ENCODE peak calls at places on chromosomes 5 and 9, in seven cellular contexts. Y is HFFc6, Q is nephron progenitor cell, S is foreskin fibroblast, F is cardiac muscle cell, O is RWPE1, U is endothelial cell of umbilical vein. N is an unnamed sample.

GRCh38 chr5:169335806-169336205 is 34.9 kb upstream of the SLIT3 start:
- DNase-seq in Y (no peak), Q (no peak), S (no peak), F (no peak), O (no peak), U (no peak), N (no peak)

GRCh38 chr5:135377751-135378680 is 21.0 kb downstream of the MACROH2A1 start:
- DNase-seq in Y (peak; percentile 39), Q (no peak), S (peak; percentile 58), F (no peak), O (no peak), U (no peak), N (no peak)

GRCh38 chr9:116687762-116688160 is 656 bp downstream of the TRIM32 start:
- DNase-seq in Y (no peak), Q (peak; percentile 3), S (peak; percentile 30), F (peak; percentile 9), O (no peak), U (no peak), N (no peak)

GRCh38 chr5:10537614-10538013 is 26.3 kb upstream of the ANKRD33B start:
- DNase-seq in Y (no peak), Q (no peak), S (no peak), F (no peak), O (no peak), U (no peak), N (no peak)

GRCh38 chr5:139708877-139709586 is 60.9 kb downstream of the CXXC5 start:
- DNase-seq in Y (peak; percentile 75), Q (peak; percentile 82), S (peak; percentile 89), F (peak; percentile 50), O (no peak), U (peak; percentile 29), N (no peak)

GRCh38 chr5:148956632-148957385 is 106.1 kb downstream of the SH3TC2 start:
- DNase-seq in Y (no peak), Q (no peak), S (peak; percentile 22), F (no peak), O (peak; percentile 56), U (no peak), N (no peak)

GRCh38 chr5:43802651-43803050 is 199.7 kb downstream of the NNT start:
- DNase-seq in Y (no peak), Q (no peak), S (no peak), F (no peak), O (no peak), U (no peak), N (peak; percentile 1)

GRCh38 chr5:16612007-16612406 is 4.8 kb downstream of the RETREG1 start:
- DNase-seq in Y (no peak), Q (no peak), S (no peak), F (no peak), O (no peak), U (no peak), N (no peak)

GRCh38 chr9:94785211-94786169 is 59.0 kb downstream of the AOPEP start:
- DNase-seq in Y (no peak), Q (no peak), S (peak; percentile 41), F (no peak), O (no peak), U (no peak), N (no peak)

GRCh38 chr9:128992995-128993394 is 35.1 kb downstream of the SH3GLB2 start:
- DNase-seq in Y (no peak), Q (no peak), S (peak; percentile 40), F (peak; percentile 26), O (no peak), U (no peak), N (no peak)
- TF ChIP-seq CTCF in Y (peak; percentile 53), Q (no peak), S (peak; percentile 35), F (peak; percentile 9), O (no peak), U (peak; percentile 9), N (peak; percentile 45)

DNA sequence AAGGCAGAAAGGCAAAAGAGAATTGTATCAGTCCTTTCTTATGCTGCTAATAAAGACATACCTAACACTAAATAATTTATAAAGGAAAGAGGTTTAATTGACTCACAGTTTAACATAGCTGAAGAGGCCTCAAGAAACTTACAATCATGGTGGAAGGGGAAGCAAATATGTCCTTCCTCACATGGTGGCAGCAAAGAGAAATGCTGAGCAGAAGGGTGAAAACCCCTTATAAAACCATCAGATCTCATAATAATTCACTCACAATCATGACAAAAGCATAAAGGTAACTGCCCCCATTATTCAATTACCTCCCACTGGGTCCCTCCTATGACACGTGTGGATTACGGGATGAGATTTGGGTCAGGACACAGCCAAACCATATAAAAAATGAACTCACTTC is 312.5 kb upstream of the PTGER4 start:
- DNase-seq in Y (peak; percentile 12), Q (no peak), S (peak; percentile 53), F (no peak), O (no peak), U (no peak), N (no peak)
- TF ChIP-seq CTCF in Y (peak; percentile 66), Q (no peak), S (no peak), F (peak; percentile 7), O (no peak), U (no peak), N (no peak)

GRCh38 chr9:131348631-131349521 is 45.0 kb upstream of the PRRC2B start:
- DNase-seq in Y (no peak), Q (no peak), S (peak; percentile 25), F (no peak), O (no peak), U (no peak), N (no peak)
- TF ChIP-seq CTCF in Y (peak; percentile 50), Q (no peak), S (no peak), F (peak; percentile 9), O (no peak), U (no peak), N (peak; percentile 5)

DNA sequence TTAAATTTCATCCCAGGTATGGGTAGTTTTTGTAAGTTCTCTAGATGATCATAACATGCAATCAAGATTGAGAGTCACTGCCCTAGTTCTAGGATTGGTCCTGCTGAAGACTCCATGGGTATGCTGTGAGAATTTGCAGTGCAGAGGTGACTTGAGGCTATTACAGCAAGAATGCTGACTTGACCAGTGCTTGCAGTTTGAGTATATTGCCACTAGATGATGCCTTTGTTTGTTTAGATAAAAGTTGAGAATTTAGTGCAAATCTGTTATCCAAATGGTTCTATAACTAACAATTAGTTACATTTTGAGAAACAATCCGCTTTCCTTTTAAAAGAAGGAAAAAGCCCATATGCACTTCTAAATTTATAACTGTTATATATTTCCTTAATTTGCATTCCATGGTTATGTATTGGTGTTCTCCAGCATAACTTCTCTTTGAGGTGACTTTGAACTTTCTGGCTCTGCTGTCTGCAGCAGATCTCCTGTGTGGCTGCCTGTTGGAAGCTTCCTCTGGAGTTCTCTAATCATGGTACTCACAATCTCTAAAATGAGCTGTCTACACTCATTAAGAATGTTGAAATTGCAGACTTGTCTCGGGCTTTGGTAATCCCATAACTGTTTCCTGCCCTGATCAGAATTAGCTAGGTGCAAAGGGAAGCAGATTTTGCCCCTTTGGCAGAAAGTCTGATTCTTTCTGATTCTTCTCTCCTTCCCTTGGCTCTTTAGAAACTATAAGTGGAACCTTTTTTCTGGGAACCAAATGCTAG is 24.9 kb downstream of the MELK start:
- DNase-seq in Y (peak; percentile 76), Q (no peak), S (peak; percentile 79), F (peak; percentile 9), O (peak; percentile 50), U (peak; percentile 55), N (peak; percentile 58)
- TF ChIP-seq CTCF in Y (peak; percentile 84), Q (peak; percentile 48), S (peak; percentile 75), F (peak; percentile 81), O (peak; percentile 82), U (peak; percentile 38), N (peak; percentile 87)

GRCh38 chr5:119355244-119355635 is 579 bp upstream of the TNFAIP8 start:
- DNase-seq in Y (no peak), Q (no peak), S (no peak), F (no peak), O (peak; percentile 86), U (no peak), N (no peak)
- TF ChIP-seq CTCF in Y (no peak), Q (no peak), S (no peak), F (no peak), O (no peak), U (no peak), N (no peak)

DNA sequence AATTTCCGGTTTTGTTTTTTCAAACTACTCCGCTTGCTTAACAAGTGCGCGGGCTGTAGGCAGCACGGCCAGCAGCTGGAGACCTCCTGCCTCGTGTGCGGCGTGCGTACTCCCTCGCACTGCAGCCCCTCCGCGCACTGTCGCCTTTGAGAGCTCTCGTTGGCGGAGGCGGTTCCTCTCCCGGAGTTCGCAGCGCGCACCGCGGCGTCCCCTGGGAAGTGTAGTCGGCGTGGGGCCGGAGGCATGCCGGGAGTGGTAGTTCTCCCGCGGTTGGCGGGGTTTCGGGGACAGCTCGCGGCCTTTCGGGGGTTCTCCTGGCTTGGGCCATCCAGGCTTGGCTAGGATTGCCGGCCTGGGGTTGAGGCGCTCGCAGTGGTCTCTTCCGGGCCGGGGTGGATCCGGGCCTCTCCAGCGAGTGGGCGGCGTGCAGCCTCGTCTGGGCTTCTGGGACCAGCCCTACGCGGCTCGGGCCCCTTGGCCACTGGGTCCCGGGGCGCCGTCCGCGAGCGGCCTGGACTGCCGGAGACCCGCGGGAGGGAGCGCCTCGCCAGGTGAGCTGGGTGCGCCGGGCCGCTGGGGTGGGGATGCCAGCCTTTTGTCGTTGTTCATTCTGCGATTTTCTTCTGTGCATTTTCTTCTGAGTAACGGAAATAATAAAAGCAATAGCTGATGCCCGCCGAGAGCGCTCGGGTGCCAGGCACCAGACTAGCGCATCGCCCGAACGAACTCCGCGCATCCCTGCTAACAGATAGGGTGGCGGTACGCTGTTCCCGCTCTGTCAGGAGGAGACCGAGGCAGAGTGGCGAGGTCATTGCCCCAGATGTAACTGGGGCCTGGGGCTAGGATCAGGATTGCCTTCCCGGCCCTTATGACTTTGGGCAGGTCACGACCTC is at the start of gene ZNF354C:
- DNase-seq in Y (peak; percentile 82), Q (peak; percentile 68), S (peak; percentile 97), F (peak; percentile 81), O (peak; percentile 90), U (peak; percentile 93), N (peak; percentile 67)
- TF ChIP-seq CTCF in Y (no peak), Q (no peak), S (no peak), F (no peak), O (no peak), U (no peak), N (no peak)

GRCh38 chr5:110177729-110178128 is 488.0 kb downstream of the MAN2A1 start:
- DNase-seq in Y (no peak), Q (no peak), S (no peak), F (no peak), O (no peak), U (no peak), N (no peak)

DNA sequence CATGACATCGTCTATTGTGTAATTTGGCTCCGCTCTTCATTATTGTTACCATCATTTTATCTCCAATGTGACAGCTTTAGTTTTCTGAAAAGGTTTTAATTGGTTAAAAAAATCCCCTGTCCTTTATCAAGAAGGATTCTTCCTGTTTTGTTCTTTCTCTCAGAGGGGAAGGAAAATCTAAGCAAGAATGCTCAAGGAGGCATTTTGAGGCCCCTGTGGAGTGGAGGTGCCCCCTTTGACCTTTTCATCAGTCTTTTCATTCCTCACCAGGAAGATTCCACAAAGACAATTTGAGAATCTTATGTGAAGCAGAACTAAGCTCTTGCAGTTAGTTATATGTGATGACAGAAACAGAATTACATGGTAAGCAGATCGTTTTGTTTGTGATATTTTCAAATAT is 489.6 kb downstream of the MAN2A1 start:
- DNase-seq in Y (no peak), Q (no peak), S (no peak), F (no peak), O (no peak), U (no peak), N (no peak)
- TF ChIP-seq CTCF in Y (no peak), Q (no peak), S (no peak), F (no peak), O (no peak), U (no peak), N (no peak)

N was measured in astrocyte of the cerebellum.